ENCODE peak calls at places on chromosomes 6 and 20, in seven cellular contexts. One of them, this sample, is unnamed.

GRCh38 chr6:41428402-41428994 is 93.1 kb downstream of the NCR2 start:
- DNase-seq in tibial artery: peak
- DNase-seq in tibial nerve: no peak
- DNase-seq in fibroblast of the aortic adventitia: no peak
- DNase-seq in foreskin fibroblast: no peak
- DNase-seq in ovary: no peak
- DNase-seq in neural crest cell: no peak
- DNase-seq in this sample: no peak

GRCh38 chr20:54745780-54746179 is 270.4 kb downstream of the DOK5 start:
- DNase-seq in tibial artery: no peak
- DNase-seq in ovary: no peak
- DNase-seq in neural crest cell: no peak
- DNase-seq in fibroblast of the aortic adventitia: no peak
- DNase-seq in tibial nerve: no peak
- DNase-seq in foreskin fibroblast: no peak
- DNase-seq in this sample: no peak

GRCh38 chr6:138103876-138104275 is 3.3 kb downstream of the PERP start:
- DNase-seq in fibroblast of the aortic adventitia: no peak
- DNase-seq in tibial artery: no peak
- DNase-seq in tibial nerve: no peak
- DNase-seq in neural crest cell: no peak
- DNase-seq in foreskin fibroblast: no peak
- DNase-seq in ovary: no peak
- DNase-seq in this sample: no peak

GRCh38 chr6:31228484-31228883 is 43.4 kb downstream of the HLA-C start:
- DNase-seq in foreskin fibroblast: no peak
- DNase-seq in tibial artery: no peak
- DNase-seq in ovary: no peak
- DNase-seq in fibroblast of the aortic adventitia: no peak
- DNase-seq in tibial nerve: no peak
- DNase-seq in neural crest cell: no peak
- DNase-seq in this sample: no peak

GRCh38 chr20:58308680-58309527 is 611 bp upstream of the RAB22A start:
- DNase-seq in tibial nerve: peak
- DNase-seq in fibroblast of the aortic adventitia: peak
- DNase-seq in foreskin fibroblast: peak
- DNase-seq in ovary: peak
- DNase-seq in neural crest cell: peak
- DNase-seq in tibial artery: peak
- DNase-seq in this sample: peak

GRCh38 chr6:158653577-158654354 is 3.9 kb downstream of the SYTL3 start:
- DNase-seq in tibial nerve: no peak
- DNase-seq in foreskin fibroblast: no peak
- DNase-seq in tibial artery: no peak
- DNase-seq in neural crest cell: no peak
- DNase-seq in ovary: no peak
- DNase-seq in fibroblast of the aortic adventitia: no peak
- DNase-seq in this sample: peak

GRCh38 chr20:24990810-24991252 is 1.7 kb downstream of the APMAP start:
- DNase-seq in tibial nerve: no peak
- DNase-seq in foreskin fibroblast: no peak
- DNase-seq in neural crest cell: no peak
- DNase-seq in fibroblast of the aortic adventitia: no peak
- DNase-seq in ovary: no peak
- DNase-seq in tibial artery: no peak
- DNase-seq in this sample: peak

GRCh38 chr20:9838378-9839295 is at the start of gene PAK5:
- DNase-seq in fibroblast of the aortic adventitia: peak
- DNase-seq in tibial artery: no peak
- DNase-seq in neural crest cell: peak
- DNase-seq in foreskin fibroblast: peak
- DNase-seq in ovary: no peak
- DNase-seq in tibial nerve: no peak
- DNase-seq in this sample: peak

GRCh38 chr6:2971420-2972218 is at the start of gene SERPINB6:
- DNase-seq in tibial nerve: peak
- DNase-seq in tibial artery: peak
- DNase-seq in neural crest cell: peak
- DNase-seq in fibroblast of the aortic adventitia: peak
- DNase-seq in foreskin fibroblast: peak
- DNase-seq in ovary: peak
- DNase-seq in this sample: peak

GRCh38 chr6:143090314-143091044 is 29.8 kb downstream of the AIG1 start:
- DNase-seq in foreskin fibroblast: no peak
- DNase-seq in neural crest cell: no peak
- DNase-seq in tibial artery: no peak
- DNase-seq in fibroblast of the aortic adventitia: no peak
- DNase-seq in ovary: no peak
- DNase-seq in tibial nerve: no peak
- DNase-seq in this sample: no peak

GRCh38 chr20:10447028-10447427 is 11.9 kb downstream of the SLX4IP start:
- DNase-seq in foreskin fibroblast: peak
- DNase-seq in tibial artery: no peak
- DNase-seq in fibroblast of the aortic adventitia: peak
- DNase-seq in neural crest cell: no peak
- DNase-seq in ovary: no peak
- DNase-seq in tibial nerve: no peak
- DNase-seq in this sample: no peak

GRCh38 chr20:3843490-3843889 is 3.1 kb upstream of the MAVS start:
- DNase-seq in neural crest cell: no peak
- DNase-seq in tibial artery: no peak
- DNase-seq in fibroblast of the aortic adventitia: peak
- DNase-seq in tibial nerve: no peak
- DNase-seq in ovary: no peak
- DNase-seq in foreskin fibroblast: peak
- DNase-seq in this sample: no peak

GRCh38 chr6:71887744-71888115 is 1.4 kb downstream of the RIMS1 start:
- DNase-seq in tibial nerve: no peak
- DNase-seq in ovary: no peak
- DNase-seq in foreskin fibroblast: no peak
- DNase-seq in tibial artery: no peak
- DNase-seq in fibroblast of the aortic adventitia: no peak
- DNase-seq in neural crest cell: no peak
- DNase-seq in this sample: no peak

GRCh38 chr6:89539779-89540178 is 98.8 kb downstream of the LYRM2 start:
- DNase-seq in fibroblast of the aortic adventitia: no peak
- DNase-seq in foreskin fibroblast: no peak
- DNase-seq in tibial artery: no peak
- DNase-seq in tibial nerve: no peak
- DNase-seq in neural crest cell: no peak
- DNase-seq in ovary: no peak
- DNase-seq in this sample: no peak

GRCh38 chr6:89530982-89531381 is 98.0 kb downstream of the ANKRD6 start:
- DNase-seq in ovary: no peak
- DNase-seq in tibial nerve: no peak
- DNase-seq in fibroblast of the aortic adventitia: no peak
- DNase-seq in neural crest cell: no peak
- DNase-seq in foreskin fibroblast: no peak
- DNase-seq in tibial artery: no peak
- DNase-seq in this sample: no peak

GRCh38 chr6:89536230-89536629 is 102.3 kb downstream of the LYRM2 start:
- DNase-seq in fibroblast of the aortic adventitia: no peak
- DNase-seq in tibial nerve: peak
- DNase-seq in foreskin fibroblast: peak
- DNase-seq in ovary: no peak
- DNase-seq in neural crest cell: no peak
- DNase-seq in tibial artery: no peak
- DNase-seq in this sample: no peak
- TF ChIP-seq CTCF in fibroblast of the aortic adventitia: no peak
- TF ChIP-seq CTCF in tibial nerve: no peak
- TF ChIP-seq CTCF in foreskin fibroblast: no peak
- TF ChIP-seq CTCF in ovary: no peak
- TF ChIP-seq CTCF in neural crest cell: no peak
- TF ChIP-seq CTCF in tibial artery: no peak
- TF ChIP-seq CTCF in this sample: peak

GRCh38 chr6:11094411-11094851 is 797 bp downstream of the SMIM13 start:
- DNase-seq in tibial artery: peak
- DNase-seq in foreskin fibroblast: peak
- DNase-seq in ovary: peak
- DNase-seq in fibroblast of the aortic adventitia: peak
- DNase-seq in neural crest cell: peak
- DNase-seq in tibial nerve: peak
- DNase-seq in this sample: no peak

GRCh38 chr6:11096109-11096508 is 2.5 kb downstream of the SMIM13 start:
- DNase-seq in tibial nerve: no peak
- DNase-seq in tibial artery: no peak
- DNase-seq in foreskin fibroblast: peak
- DNase-seq in neural crest cell: no peak
- DNase-seq in fibroblast of the aortic adventitia: peak
- DNase-seq in ovary: no peak
- DNase-seq in this sample: no peak

GRCh38 chr6:11092654-11093053 is 980 bp upstream of the SMIM13 start:
- DNase-seq in foreskin fibroblast: no peak
- DNase-seq in fibroblast of the aortic adventitia: no peak
- DNase-seq in tibial nerve: no peak
- DNase-seq in ovary: no peak
- DNase-seq in neural crest cell: no peak
- DNase-seq in tibial artery: no peak
- DNase-seq in this sample: no peak

GRCh38 chr6:11093065-11093590 is 506 bp upstream of the SMIM13 start:
- DNase-seq in tibial artery: peak
- DNase-seq in fibroblast of the aortic adventitia: no peak
- DNase-seq in foreskin fibroblast: no peak
- DNase-seq in tibial nerve: no peak
- DNase-seq in neural crest cell: no peak
- DNase-seq in ovary: no peak
- DNase-seq in this sample: no peak

DNA sequence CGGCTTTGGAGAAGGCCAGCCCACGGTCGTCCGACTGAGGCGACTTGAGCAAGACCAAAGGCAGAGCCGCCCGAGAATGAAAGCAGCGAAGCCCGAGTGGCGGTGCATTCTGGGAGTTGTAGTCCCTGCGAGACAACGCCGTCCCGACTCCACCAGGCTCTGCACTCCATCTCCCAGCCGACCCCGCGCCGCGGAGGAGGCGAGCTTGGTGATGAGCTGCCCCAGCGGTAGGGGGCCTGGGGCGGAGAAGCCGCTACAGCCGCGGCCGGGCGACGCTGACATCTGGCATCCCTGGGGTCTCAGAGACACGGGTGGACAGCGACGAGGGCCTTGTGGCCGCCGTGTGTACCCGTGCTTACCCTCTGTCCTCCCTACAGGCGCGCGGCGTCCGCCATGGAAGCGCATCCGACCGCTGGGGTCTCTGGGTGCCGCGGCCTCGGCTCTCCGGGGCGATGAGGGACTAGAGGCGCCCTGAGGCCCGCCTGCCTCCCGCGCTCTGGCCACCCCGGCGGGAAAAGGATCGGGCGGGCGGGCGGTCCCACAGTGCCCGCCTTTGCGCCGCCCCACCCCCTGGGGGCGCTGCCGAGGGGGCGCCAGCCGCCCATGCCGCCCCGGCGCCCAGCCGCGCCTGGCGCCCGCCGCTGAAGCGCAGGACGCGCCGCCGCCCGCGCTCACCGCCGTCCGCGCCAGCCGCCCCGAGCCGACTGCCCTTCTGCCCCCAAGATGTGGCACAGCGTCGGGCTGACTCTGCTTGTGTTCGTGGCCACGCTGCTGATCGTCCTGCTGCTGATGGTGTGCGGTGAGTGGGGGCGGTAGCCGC is at the start of gene SMIM13:
- DNase-seq in tibial nerve: peak
- DNase-seq in neural crest cell: peak
- DNase-seq in ovary: peak
- DNase-seq in fibroblast of the aortic adventitia: peak
- DNase-seq in foreskin fibroblast: peak
- DNase-seq in tibial artery: peak
- DNase-seq in this sample: peak
- TF ChIP-seq CTCF in tibial nerve: peak
- TF ChIP-seq CTCF in neural crest cell: peak
- TF ChIP-seq CTCF in ovary: peak
- TF ChIP-seq CTCF in fibroblast of the aortic adventitia: peak
- TF ChIP-seq CTCF in foreskin fibroblast: peak
- TF ChIP-seq CTCF in tibial artery: peak
- TF ChIP-seq CTCF in this sample: peak

GRCh38 chr6:168711666-168712300 is 270.8 kb downstream of the SMOC2 start:
- DNase-seq in ovary: no peak
- DNase-seq in tibial nerve: no peak
- DNase-seq in foreskin fibroblast: no peak
- DNase-seq in tibial artery: no peak
- DNase-seq in neural crest cell: no peak
- DNase-seq in fibroblast of the aortic adventitia: no peak
- DNase-seq in this sample: no peak

GRCh38 chr6:168714547-168715260 is 273.7 kb downstream of the SMOC2 start:
- DNase-seq in tibial nerve: no peak
- DNase-seq in fibroblast of the aortic adventitia: no peak
- DNase-seq in ovary: no peak
- DNase-seq in foreskin fibroblast: no peak
- DNase-seq in neural crest cell: no peak
- DNase-seq in tibial artery: no peak
- DNase-seq in this sample: no peak

GRCh38 chr6:168713013-168713412 is 272.0 kb downstream of the SMOC2 start:
- DNase-seq in fibroblast of the aortic adventitia: no peak
- DNase-seq in tibial nerve: no peak
- DNase-seq in ovary: no peak
- DNase-seq in foreskin fibroblast: no peak
- DNase-seq in tibial artery: no peak
- DNase-seq in neural crest cell: no peak
- DNase-seq in this sample: no peak

GRCh38 chr6:168715643-168716481 is 274.9 kb downstream of the SMOC2 start:
- DNase-seq in neural crest cell: no peak
- DNase-seq in foreskin fibroblast: no peak
- DNase-seq in tibial nerve: no peak
- DNase-seq in fibroblast of the aortic adventitia: no peak
- DNase-seq in ovary: no peak
- DNase-seq in tibial artery: no peak
- DNase-seq in this sample: no peak

DNA sequence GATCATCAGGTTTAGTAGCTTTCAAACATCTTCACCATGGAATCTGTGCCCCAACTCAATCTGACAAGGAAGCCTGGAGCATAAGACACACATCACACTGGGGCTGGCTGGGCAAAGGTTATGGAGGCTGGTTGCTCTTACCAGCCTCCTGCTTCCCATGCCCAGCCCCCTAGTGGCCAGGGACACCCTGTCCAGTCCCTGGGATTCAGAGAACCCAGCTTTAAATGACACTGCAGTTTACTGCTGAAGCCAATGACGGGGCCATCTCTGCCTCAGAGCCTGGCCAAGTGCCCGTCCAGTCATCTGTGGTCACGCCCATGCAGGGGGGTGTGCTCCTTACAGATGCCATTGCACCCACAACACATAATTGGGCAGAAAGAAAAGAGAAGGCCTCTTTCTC is 272.9 kb downstream of the SMOC2 start:
- DNase-seq in neural crest cell: peak
- DNase-seq in fibroblast of the aortic adventitia: no peak
- DNase-seq in tibial artery: no peak
- DNase-seq in ovary: no peak
- DNase-seq in tibial nerve: no peak
- DNase-seq in foreskin fibroblast: no peak
- DNase-seq in this sample: no peak
- TF ChIP-seq CTCF in neural crest cell: peak
- TF ChIP-seq CTCF in fibroblast of the aortic adventitia: no peak
- TF ChIP-seq CTCF in tibial artery: peak
- TF ChIP-seq CTCF in ovary: no peak
- TF ChIP-seq CTCF in tibial nerve: no peak
- TF ChIP-seq CTCF in foreskin fibroblast: no peak
- TF ChIP-seq CTCF in this sample: peak

DNA sequence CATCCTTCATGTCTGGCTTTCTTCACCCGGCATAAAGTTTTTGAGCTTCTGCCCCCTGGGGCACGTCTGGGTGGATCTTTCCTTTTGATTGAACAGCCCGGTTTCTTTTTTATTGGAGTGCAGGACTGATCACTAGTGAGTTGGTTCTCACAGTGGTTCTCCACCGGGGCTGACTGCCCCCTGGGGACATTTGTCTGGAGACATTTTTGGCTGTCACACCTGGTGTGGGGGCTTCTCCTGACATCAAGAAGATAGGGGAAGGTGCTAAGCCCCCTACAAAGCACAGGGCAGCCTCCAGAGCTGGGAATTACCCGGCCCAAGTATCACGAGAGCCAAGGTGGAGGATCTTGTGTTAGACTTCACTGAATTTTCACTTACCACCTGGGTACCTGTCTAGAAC is 25.7 kb upstream of the IRF4 start:
- DNase-seq in ovary: no peak
- DNase-seq in tibial artery: no peak
- DNase-seq in tibial nerve: no peak
- DNase-seq in foreskin fibroblast: no peak
- DNase-seq in neural crest cell: no peak
- DNase-seq in fibroblast of the aortic adventitia: no peak
- DNase-seq in this sample: no peak
- TF ChIP-seq CTCF in ovary: no peak
- TF ChIP-seq CTCF in tibial artery: no peak
- TF ChIP-seq CTCF in tibial nerve: no peak
- TF ChIP-seq CTCF in foreskin fibroblast: no peak
- TF ChIP-seq CTCF in neural crest cell: no peak
- TF ChIP-seq CTCF in fibroblast of the aortic adventitia: no peak
- TF ChIP-seq CTCF in this sample: no peak

This sample was measured in type B pancreatic cell.